ENCODE peak calls at places on chromosomes 3 and 15, in six cellular contexts. M, S, R, D, J and V are unnamed samples.

GRCh38 chr3:100782359-100782758 is 73.1 kb downstream of the TFG start:
- DNase-seq in M (no peak), S (no peak), R (no peak), D (no peak), J (no peak), V (no peak)

GRCh38 chr15:41777421-41777973 is 3.2 kb downstream of the MAPKBP1 start:
- DNase-seq in M (no peak), S (no peak), R (no peak), D (no peak), J (no peak), V (no peak)

GRCh38 chr3:17151598-17152373 is 267.0 kb downstream of the PLCL2 start:
- DNase-seq in M (peak), S (no peak), R (no peak), D (no peak), J (peak), V (no peak)

GRCh38 chr3:35296533-35296932 is 342.8 kb upstream of the ARPP21 start:
- DNase-seq in M (no peak), S (no peak), R (no peak), D (no peak), J (no peak), V (no peak)

GRCh38 chr3:151838574-151839312 is 24.8 kb downstream of the AADAC start:
- DNase-seq in M (peak), S (no peak), R (no peak), D (no peak), J (peak), V (no peak)

GRCh38 chr3:183151086-183151485 is 11.4 kb downstream of the LAMP3 start:
- DNase-seq in M (no peak), S (no peak), R (no peak), D (no peak), J (no peak), V (no peak)

GRCh38 chr15:51119120-51119519 is 24.4 kb upstream of the TNFAIP8L3 start:
- DNase-seq in M (no peak), S (no peak), R (no peak), D (no peak), J (no peak), V (no peak)

GRCh38 chr15:90465140-90465929 is 64.4 kb upstream of the CRTC3 start:
- DNase-seq in M (no peak), S (no peak), R (no peak), D (no peak), J (no peak), V (no peak)

GRCh38 chr15:76338555-76339301 is 2.2 kb downstream of the ISL2 start:
- DNase-seq in M (no peak), S (no peak), R (no peak), D (no peak), J (no peak), V (no peak)

GRCh38 chr3:185702564-185703225 is 116.6 kb downstream of the SENP2 start:
- DNase-seq in M (no peak), S (no peak), R (no peak), D (no peak), J (no peak), V (no peak)

GRCh38 chr15:66775127-66776105 is 73.4 kb downstream of the SMAD6 start:
- DNase-seq in M (no peak), S (no peak), R (no peak), D (no peak), J (no peak), V (no peak)

GRCh38 chr15:68377766-68378165 is 54.2 kb downstream of the ITGA11 start:
- DNase-seq in M (peak), S (peak), R (no peak), D (peak), J (no peak), V (no peak)

GRCh38 chr3:68057637-68058320 is 403.4 kb upstream of the SUCLG2 start:
- DNase-seq in M (no peak), S (no peak), R (no peak), D (no peak), J (no peak), V (no peak)

GRCh38 chr3:46864051-46864881 is 1.0 kb upstream of the MYL3 start:
- DNase-seq in M (no peak), S (no peak), R (no peak), D (peak), J (no peak), V (peak)

GRCh38 chr15:65926899-65927298 is 57.6 kb downstream of the RAB11A start:
- DNase-seq in M (no peak), S (no peak), R (no peak), D (no peak), J (no peak), V (no peak)

GRCh38 chr3:115624029-115624645 is 827 bp downstream of the GAP43 start:
- DNase-seq in M (no peak), S (peak), R (no peak), D (no peak), J (no peak), V (no peak)

GRCh38 chr3:57130426-57131209 is 34.5 kb downstream of the IL17RD start:
- DNase-seq in M (no peak), S (peak), R (no peak), D (no peak), J (no peak), V (peak)

GRCh38 chr15:58877999-58878825 is 55.3 kb downstream of the SLTM start:
- DNase-seq in M (no peak), S (no peak), R (no peak), D (no peak), J (no peak), V (no peak)

GRCh38 chr3:72973031-72973723 is 23.4 kb upstream of the PPP4R2 start:
- DNase-seq in M (peak), S (no peak), R (no peak), D (no peak), J (no peak), V (no peak)

GRCh38 chr3:149576071-149576564 is 81.7 kb downstream of the WWTR1 start:
- DNase-seq in M (no peak), S (no peak), R (no peak), D (no peak), J (no peak), V (no peak)

GRCh38 chr3:119562307-119562961 is 3.0 kb upstream of the CD80 start:
- DNase-seq in M (no peak), S (no peak), R (no peak), D (no peak), J (no peak), V (peak)

GRCh38 chr3:12679468-12679867 is 15.6 kb upstream of the RAF1 start:
- DNase-seq in M (no peak), S (no peak), R (no peak), D (no peak), J (no peak), V (no peak)

GRCh38 chr15:87638554-87639083 is 617.9 kb downstream of the NTRK3 start:
- DNase-seq in M (no peak), S (no peak), R (no peak), D (no peak), J (no peak), V (no peak)

GRCh38 chr15:88992912-88993376 is 79.8 kb upstream of the MFGE8 start:
- DNase-seq in M (no peak), S (no peak), R (no peak), D (no peak), J (no peak), V (no peak)
- TF ChIP-seq POLR2AphosphoS5 in M (no peak), S (peak), R (no peak), D (no peak), J (no peak), V (no peak)

GRCh38 chr3:78143000-78143399 is 1103.1 kb downstream of the ROBO2 start:
- DNase-seq in M (no peak), S (no peak), R (no peak), D (no peak), J (no peak), V (no peak)
- TF ChIP-seq POLR2AphosphoS5 in M (no peak), S (no peak), R (no peak), D (no peak), J (no peak), V (no peak)

GRCh38 chr3:174100744-174101143 is 703.2 kb downstream of the NLGN1 start:
- DNase-seq in M (no peak), S (no peak), R (no peak), D (no peak), J (no peak), V (no peak)
- TF ChIP-seq POLR2AphosphoS5 in M (no peak), S (no peak), R (no peak), D (no peak), J (no peak), V (no peak)

GRCh38 chr15:38073278-38073930 is 139.0 kb downstream of the TMCO5A start:
- DNase-seq in M (no peak), S (no peak), R (no peak), D (no peak), J (no peak), V (no peak)

GRCh38 chr15:38072007-38072506 is 137.6 kb downstream of the TMCO5A start:
- DNase-seq in M (no peak), S (no peak), R (no peak), D (peak), J (no peak), V (no peak)

GRCh38 chr15:38071211-38071972 is 137.0 kb downstream of the TMCO5A start:
- DNase-seq in M (peak), S (no peak), R (no peak), D (no peak), J (no peak), V (no peak)

GRCh38 chr15:38074029-38074428 is 139.6 kb downstream of the TMCO5A start:
- DNase-seq in M (no peak), S (no peak), R (no peak), D (no peak), J (no peak), V (no peak)

GRCh38 chr15:38072507-38073277 is 138.3 kb downstream of the TMCO5A start:
- DNase-seq in M (peak), S (peak), R (peak), D (peak), J (peak), V (peak)
- TF ChIP-seq POLR2AphosphoS5 in M (no peak), S (peak), R (peak), D (no peak), J (no peak), V (no peak)

DNA sequence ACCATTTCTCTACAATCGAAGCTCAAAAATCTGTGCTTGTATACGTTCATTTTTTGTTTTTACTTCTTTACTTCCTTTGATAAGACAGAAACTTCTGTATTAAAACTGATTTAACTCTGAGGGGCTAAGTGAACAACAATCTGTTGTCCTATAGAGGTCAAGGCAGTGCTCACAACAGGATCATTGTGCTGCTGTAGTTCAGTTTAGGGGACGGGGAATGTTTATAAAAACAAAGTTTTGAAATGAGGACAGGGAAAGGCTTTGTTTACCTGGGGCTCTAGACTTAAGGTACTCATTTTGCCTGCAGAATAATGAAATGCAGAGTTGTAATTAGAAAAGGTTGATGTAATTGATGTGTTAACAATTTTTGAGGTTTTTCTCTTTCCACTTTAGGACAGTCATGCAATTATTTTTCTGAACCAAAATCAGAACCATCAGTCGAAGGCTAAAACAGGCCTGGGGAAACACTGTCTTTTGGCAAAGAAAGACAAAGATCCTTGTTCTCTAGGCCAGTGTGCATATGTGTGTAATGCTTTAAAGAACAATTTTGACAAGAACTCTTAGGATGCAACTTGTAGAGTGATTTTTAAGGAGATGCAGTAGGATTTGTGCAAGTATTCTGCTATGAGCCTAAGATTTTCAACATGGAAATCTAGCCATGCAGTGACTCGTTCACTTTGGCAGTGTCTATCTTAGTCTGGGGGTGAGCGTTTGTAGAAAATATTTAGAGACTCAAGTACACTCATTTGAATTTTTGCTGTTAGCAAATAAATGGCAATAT is 165.2 kb downstream of the PGPEP1L start:
- DNase-seq in M (no peak), S (no peak), R (no peak), D (no peak), J (no peak), V (no peak)
- TF ChIP-seq POLR2AphosphoS5 in M (no peak), S (no peak), R (no peak), D (no peak), J (no peak), V (no peak)

DNA sequence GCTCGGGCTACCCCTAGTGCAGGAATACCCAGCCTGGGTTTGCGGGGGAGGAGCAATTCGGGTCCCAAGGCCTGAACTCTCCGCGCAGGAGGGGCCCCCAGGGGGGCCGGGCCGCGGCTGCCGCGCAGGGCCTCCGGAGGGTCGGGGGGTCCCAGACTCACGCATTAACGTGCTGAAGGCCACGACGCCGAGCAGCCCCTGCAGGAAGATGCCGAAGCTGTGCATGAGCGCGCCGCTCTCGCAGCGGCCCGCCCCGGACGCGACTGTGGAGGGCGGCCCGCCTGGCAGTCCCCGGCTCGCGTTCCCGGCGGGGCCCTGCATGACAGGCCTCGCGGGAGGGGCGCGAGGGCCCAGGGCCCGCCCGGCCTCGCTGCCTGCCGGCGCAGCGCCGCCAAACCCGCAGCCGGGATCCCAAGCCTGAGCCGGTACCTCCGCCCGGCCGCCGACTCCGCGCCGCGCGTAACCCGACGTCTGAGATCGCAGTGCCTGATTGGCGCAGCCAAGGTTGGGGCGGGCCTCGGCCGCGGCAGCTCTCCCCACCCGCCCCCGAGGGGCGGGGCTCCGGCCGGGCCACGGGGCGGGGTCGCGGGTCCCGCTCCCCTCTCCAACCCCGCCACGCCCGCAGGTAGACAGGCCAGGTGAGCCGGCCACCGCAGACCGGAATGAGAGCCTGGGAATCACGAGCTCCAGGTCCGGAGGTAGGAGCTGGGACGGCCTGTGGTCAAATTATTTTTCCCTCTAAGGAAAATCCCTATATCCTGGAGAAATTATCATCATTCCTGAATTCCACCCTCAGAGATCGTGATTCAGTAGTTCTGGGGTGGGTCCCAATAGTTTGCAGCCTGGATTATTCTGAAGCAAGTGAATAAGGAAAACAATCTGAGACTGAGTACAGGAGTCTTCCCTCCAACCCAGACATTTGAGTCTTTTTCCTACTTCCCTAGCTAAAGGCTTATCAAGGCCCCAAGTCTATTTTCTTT is at the start of gene STIMATE:
- DNase-seq in M (peak), S (peak), R (peak), D (peak), J (peak), V (peak)
- TF ChIP-seq POLR2AphosphoS5 in M (peak), S (peak), R (peak), D (no peak), J (no peak), V (no peak)

GRCh38 chr3:71724584-71725278 is 471 bp downstream of the EIF4E3 start:
- DNase-seq in M (peak), S (peak), R (no peak), D (peak), J (peak), V (peak)
- TF ChIP-seq POLR2AphosphoS5 in M (no peak), S (no peak), R (no peak), D (peak), J (no peak), V (peak)

GRCh38 chr15:43125095-43125661 is 8.2 kb upstream of the TMEM62 start:
- DNase-seq in M (no peak), S (no peak), R (no peak), D (no peak), J (no peak), V (no peak)

GRCh38 chr15:43127752-43128151 is 5.6 kb upstream of the TMEM62 start:
- DNase-seq in M (no peak), S (no peak), R (no peak), D (no peak), J (no peak), V (no peak)

GRCh38 chr15:43121863-43122262 is 11.5 kb upstream of the TMEM62 start:
- DNase-seq in M (no peak), S (no peak), R (no peak), D (no peak), J (no peak), V (no peak)

GRCh38 chr15:43126358-43126757 is 7.0 kb upstream of the TMEM62 start:
- DNase-seq in M (no peak), S (no peak), R (no peak), D (no peak), J (no peak), V (no peak)
- TF ChIP-seq POLR2AphosphoS5 in M (no peak), S (no peak), R (no peak), D (no peak), J (no peak), V (peak)

GRCh38 chr15:27746556-27746955 is 352.6 kb downstream of the OCA2 start:
- DNase-seq in M (no peak), S (peak), R (no peak), D (no peak), J (no peak), V (no peak)
- TF ChIP-seq POLR2AphosphoS5 in M (no peak), S (no peak), R (no peak), D (no peak), J (no peak), V (no peak)

GRCh38 chr15:94097567-94097966 is 133.8 kb upstream of the MCTP2 start:
- DNase-seq in M (no peak), S (no peak), R (no peak), D (no peak), J (no peak), V (no peak)
- TF ChIP-seq POLR2AphosphoS5 in M (no peak), S (no peak), R (no peak), D (no peak), J (no peak), V (no peak)